ENCODE peak calls at places on chromosome 16, in five cellular contexts. A, V, I, C and S are unnamed samples.

GRCh38 chr16:23214796-23215195 is 32.3 kb downstream of the SCNN1G start:
- DNase-seq in A (no peak), V (no peak), C (no peak), I (no peak), S (no peak)

GRCh38 chr16:3137267-3137666 is 2.4 kb downstream of the ZNF213 start:
- DNase-seq in C (no peak), V (no peak), I (no peak), A (peak), S (no peak)

GRCh38 chr16:87550510-87550961 is 51.8 kb upstream of the JPH3 start:
- DNase-seq in V (peak), C (peak), A (no peak), I (no peak), S (peak)

GRCh38 chr16:85902366-85903155 is 3.6 kb downstream of the IRF8 start:
- DNase-seq in I (peak), V (no peak), C (no peak), A (peak), S (peak)

GRCh38 chr16:69503244-69503643 is 62.5 kb upstream of the NFAT5 start:
- DNase-seq in A (no peak), V (no peak), C (no peak), I (no peak), S (no peak)

GRCh38 chr16:27531186-27531585 is 18.5 kb downstream of the GTF3C1 start:
- DNase-seq in C (no peak), A (no peak), V (no peak), I (no peak), S (no peak)

GRCh38 chr16:65308506-65308905 is 186.6 kb upstream of the CDH11 start:
- DNase-seq in V (no peak), I (no peak), A (no peak), C (no peak), S (no peak)

GRCh38 chr16:83116274-83116892 is 489.6 kb downstream of the CDH13 start:
- DNase-seq in V (no peak), I (no peak), C (no peak), A (no peak), S (peak)

GRCh38 chr16:49012961-49013726 is 268.5 kb downstream of the CBLN1 start:
- DNase-seq in A (no peak), C (no peak), V (peak), I (no peak), S (peak)

GRCh38 chr16:23245268-23245667 is 56.8 kb upstream of the SCNN1B start:
- DNase-seq in V (no peak), I (no peak), C (no peak), A (no peak), S (no peak)

GRCh38 chr16:72240949-72241348 is 69.0 kb upstream of the PMFBP1 start:
- DNase-seq in I (no peak), A (no peak), V (no peak), C (no peak), S (no peak)

GRCh38 chr16:64362193-64362592 is 759.7 kb downstream of the CDH11 start:
- DNase-seq in A (no peak), I (no peak), V (no peak), C (no peak), S (no peak)

GRCh38 chr16:16071631-16072244 is 122.3 kb downstream of the ABCC1 start:
- DNase-seq in V (no peak), A (no peak), C (peak), I (no peak), S (peak)

GRCh38 chr16:79519448-79519847 is 81.1 kb downstream of the MAF start:
- DNase-seq in V (peak), A (no peak), I (peak), C (peak), S (no peak)

GRCh38 chr16:49832177-49832576 is 23.7 kb downstream of the ZNF423 start:
- DNase-seq in C (no peak), I (no peak), V (no peak), A (no peak), S (no peak)

GRCh38 chr16:66714659-66715307 is 18.2 kb upstream of the CMTM4 start:
- DNase-seq in A (no peak), C (no peak), V (peak), I (no peak), S (no peak)

GRCh38 chr16:70664325-70665112 is 18.2 kb downstream of the IL34 start:
- DNase-seq in I (no peak), V (peak), A (peak), C (no peak), S (peak)

GRCh38 chr16:30367349-30368009 is 2.8 kb downstream of the TBC1D10B start:
- DNase-seq in A (no peak), I (no peak), C (no peak), V (no peak), S (no peak)
- H3K9ac ChIP-seq in A (peak), I (peak), C (peak), V (peak), S (no peak)

GRCh38 chr16:25692307-25692706 is 548 bp downstream of the HS3ST4 start:
- DNase-seq in C (no peak), V (peak), I (no peak), A (no peak), S (peak)
- H3K4me3 ChIP-seq in C (no peak), V (no peak), I (no peak), A (no peak), S (no peak)

GRCh38 chr16:56702836-56703235 is 20.6 kb downstream of the MT1X start:
- DNase-seq in A (no peak), C (no peak), I (no peak), V (no peak), S (no peak)
- H3K9ac ChIP-seq in A (no peak), C (no peak), I (no peak), V (no peak), S (no peak)

GRCh38 chr16:13958438-13958837 is 38.5 kb downstream of the ERCC4 start:
- DNase-seq in I (no peak), C (peak), V (no peak), A (no peak), S (no peak)

GRCh38 chr16:13956635-13957196 is 36.8 kb downstream of the ERCC4 start:
- DNase-seq in C (no peak), I (no peak), A (no peak), V (no peak), S (no peak)

GRCh38 chr16:13959626-13960025 is 39.7 kb downstream of the ERCC4 start:
- DNase-seq in A (no peak), I (no peak), C (no peak), V (no peak), S (no peak)

GRCh38 chr16:13961099-13961811 is 41.3 kb downstream of the ERCC4 start:
- DNase-seq in I (no peak), V (no peak), A (no peak), C (peak), S (no peak)

GRCh38 chr16:13957197-13958078 is 37.5 kb downstream of the ERCC4 start:
- DNase-seq in V (peak), A (peak), C (peak), I (peak), S (peak)
- H3K4me3 ChIP-seq in V (peak), A (peak), C (no peak), I (peak), S (peak)

GRCh38 chr16:11410382-11411058 is 65.3 kb downstream of the RMI2 start:
- DNase-seq in C (no peak), I (no peak), A (no peak), V (no peak), S (no peak)
- H3K9ac ChIP-seq in C (no peak), I (no peak), A (no peak), V (no peak), S (no peak)

GRCh38 chr16:89194340-89195311 is 5.7 kb downstream of the SLC22A31 start:
- DNase-seq in A (peak), C (no peak), V (peak), I (no peak), S (peak)

GRCh38 chr16:89193021-89193575 is 7.2 kb downstream of the SLC22A31 start:
- DNase-seq in I (peak), V (peak), C (peak), A (peak), S (peak)

GRCh38 chr16:89191901-89192184 is 8.5 kb downstream of the SLC22A31 start:
- DNase-seq in C (no peak), I (no peak), A (no peak), V (no peak), S (no peak)

GRCh38 chr16:89195521-89196171 is 4.7 kb downstream of the SLC22A31 start:
- DNase-seq in A (peak), C (no peak), I (no peak), V (no peak), S (peak)

GRCh38 chr16:89193576-89194293 is 6.6 kb downstream of the SLC22A31 start:
- DNase-seq in I (no peak), V (peak), A (peak), C (no peak), S (peak)
- H3K4me3 ChIP-seq in I (no peak), V (no peak), A (no peak), C (peak), S (no peak)